ENCODE peak calls at places on chromosomes 16 and 17, in five cellular contexts. N, Q, F, D and I are unnamed samples.

GRCh38 chr16:84074721-84075120 is 32.1 kb upstream of the SLC38A8 start:
- DNase-seq in F (no peak), D (no peak), Q (no peak), N (no peak), I (no peak)

GRCh38 chr17:34423978-34424813 is 61.2 kb upstream of the CCL1 start:
- DNase-seq in D (no peak), F (no peak), N (no peak), Q (no peak), I (no peak)

GRCh38 chr17:30332057-30332542 is 1.8 kb downstream of the TMIGD1 start:
- DNase-seq in D (no peak), F (no peak), N (no peak), Q (no peak), I (no peak)

GRCh38 chr17:42773290-42774035 is at the start of gene VPS25:
- DNase-seq in N (peak; percentile 80), D (peak; percentile 98), Q (no peak), F (peak; percentile 85), I (peak; percentile 87)

GRCh38 chr17:32875904-32876413 is 965 bp downstream of the MYO1D start:
- DNase-seq in D (no peak), N (no peak), F (no peak), Q (no peak), I (no peak)

GRCh38 chr16:19639986-19640421 is 78.0 kb downstream of the KNOP1 start:
- DNase-seq in D (no peak), F (no peak), N (no peak), Q (no peak), I (no peak)

GRCh38 chr17:14813649-14814048 is 451.5 kb downstream of the PMP22 start:
- DNase-seq in Q (peak; percentile 82), N (no peak), F (no peak), D (no peak), I (no peak)

GRCh38 chr17:80727409-80727755 is 182.7 kb downstream of the RPTOR start:
- DNase-seq in N (no peak), Q (no peak), D (no peak), F (no peak), I (no peak)

GRCh38 chr17:50556803-50557202 is 3.7 kb upstream of the CACNA1G start:
- DNase-seq in D (no peak), N (peak; percentile 66), F (no peak), Q (no peak), I (no peak)

GRCh38 chr17:80984749-80985148 is 6.9 kb upstream of the CHMP6 start:
- DNase-seq in N (no peak), Q (peak; percentile 57), F (peak; percentile 30), D (no peak), I (no peak)

GRCh38 chr17:39325528-39326240 is 75.7 kb downstream of the FBXL20 start:
- DNase-seq in F (no peak), Q (no peak), N (no peak), D (no peak), I (no peak)

GRCh38 chr17:35147313-35147982 is at the start of gene UNC45B:
- DNase-seq in F (no peak), Q (no peak), N (no peak), D (no peak), I (no peak)

GRCh38 chr17:66952681-66953638 is 11.5 kb upstream of the CACNG4 start:
- DNase-seq in D (no peak), Q (no peak), N (no peak), F (no peak), I (no peak)

GRCh38 chr16:56681939-56682702 is at the start of gene MT1X:
- DNase-seq in D (peak; percentile 85), F (peak; percentile 99), Q (no peak), N (peak; percentile 97), I (peak; percentile 98)

GRCh38 chr16:75420987-75421819 is 12.1 kb downstream of the CFDP1 start:
- DNase-seq in D (no peak), N (peak; percentile 70), F (peak; percentile 78), Q (peak; percentile 53), I (peak; percentile 84)

GRCh38 chr16:4477966-4478365 is 1.8 kb downstream of the HMOX2 start:
- DNase-seq in N (no peak), F (no peak), D (no peak), Q (no peak), I (no peak)

GRCh38 chr16:29848420-29849297 is 14.4 kb downstream of the CDIPT start:
- DNase-seq in Q (peak; percentile 33), D (peak; percentile 81), N (peak; percentile 81), F (peak; percentile 88), I (peak; percentile 86)

DNA sequence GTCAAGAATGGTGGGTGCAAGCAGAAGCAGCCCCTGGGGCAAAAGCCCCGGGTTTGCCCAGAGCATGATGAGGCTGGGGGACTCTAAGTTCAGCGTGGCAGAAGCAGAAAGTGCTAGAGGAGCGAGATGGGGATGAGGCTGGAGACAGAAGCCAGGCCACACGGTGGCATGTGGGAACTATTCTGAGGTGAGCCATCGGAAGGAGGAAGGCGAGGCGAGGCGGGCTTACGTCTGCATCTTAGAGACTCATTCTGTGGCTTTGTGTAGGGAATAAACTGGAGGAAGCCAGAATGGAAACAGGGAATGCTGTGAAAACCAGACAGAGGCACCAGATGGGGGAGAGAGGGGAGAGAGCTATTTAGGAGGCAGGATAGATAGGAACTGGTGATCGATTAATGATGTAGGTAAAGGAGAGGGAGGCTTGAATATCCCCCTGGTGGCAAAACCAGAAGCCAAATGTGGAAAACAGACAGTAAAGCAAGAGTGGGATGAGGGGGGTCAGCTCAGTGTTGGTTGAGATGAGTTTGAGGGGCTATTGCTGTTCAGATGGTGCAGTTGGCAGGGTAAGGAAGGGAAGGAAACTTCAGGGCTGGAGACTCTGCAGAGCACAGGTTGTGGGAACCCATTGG is 3.1 kb upstream of the TNFSF13 start:
- DNase-seq in N (no peak), F (no peak), D (no peak), Q (no peak), I (no peak)
- TF ChIP-seq CTCF in N (no peak), F (no peak), D (no peak), Q (peak; percentile 34), I (no peak)

DNA sequence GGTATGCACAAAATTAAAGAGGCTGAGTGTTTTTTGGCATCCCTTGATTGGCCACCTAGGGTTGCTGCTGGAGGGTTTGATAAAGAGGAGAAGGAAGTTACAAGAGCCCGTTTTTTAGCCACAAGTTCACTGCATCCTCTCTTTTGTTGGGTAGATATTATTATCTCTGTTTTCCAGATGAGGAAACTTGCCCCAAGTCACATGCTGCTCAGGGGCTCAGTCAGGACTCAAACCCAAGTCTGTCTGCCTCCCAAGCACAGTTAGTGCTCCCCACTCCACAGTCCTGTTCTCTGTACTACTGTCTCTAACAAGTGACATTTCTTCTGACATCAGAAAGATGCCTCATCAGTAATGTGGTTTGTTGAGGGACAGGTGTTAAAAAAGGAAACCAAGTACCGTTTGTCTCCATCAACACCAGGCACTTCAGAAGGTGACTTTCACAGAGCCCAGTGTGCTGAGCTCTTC is 1.4 kb downstream of the NT5M start:
- DNase-seq in D (no peak), N (no peak), Q (no peak), F (no peak), I (no peak)
- TF ChIP-seq EP300 in D (no peak), N (no peak), Q (no peak), F (no peak), I (no peak)

DNA sequence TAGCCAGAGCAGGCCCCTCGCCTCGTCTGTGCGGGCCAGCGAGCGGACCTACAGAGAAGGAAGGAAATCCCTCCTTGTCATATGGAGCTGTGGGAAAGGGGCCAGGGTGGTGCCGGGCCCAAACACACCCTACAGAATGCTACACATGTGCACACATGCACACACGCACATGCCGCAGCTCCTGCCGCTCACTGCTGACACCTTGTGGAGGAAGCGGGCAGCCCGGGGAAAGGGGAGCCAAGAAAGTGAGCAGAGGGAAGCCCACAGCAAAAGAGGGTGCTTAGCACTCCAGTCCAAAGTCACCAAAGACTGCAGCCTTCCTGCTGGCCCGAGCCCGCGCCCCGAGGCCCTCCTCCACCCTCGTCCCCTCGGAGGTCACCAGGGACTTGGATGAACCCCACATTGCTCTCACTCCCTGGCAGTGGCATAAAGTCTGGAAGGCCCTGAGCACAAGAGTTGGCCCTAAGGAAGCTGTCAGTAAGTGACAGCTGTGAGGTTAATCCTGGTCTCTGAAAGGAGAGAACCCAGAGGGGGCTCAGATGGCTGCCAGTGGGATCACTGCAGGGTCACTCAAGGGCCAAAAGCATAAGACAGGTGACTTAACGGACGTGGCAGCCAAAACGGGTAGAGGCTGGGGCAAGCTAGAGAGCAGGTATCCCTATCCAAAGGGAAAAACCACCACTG is 68.2 kb downstream of the MYO18A start:
- DNase-seq in D (peak; percentile 73), F (peak; percentile 83), N (peak; percentile 72), Q (no peak), I (peak; percentile 80)
- TF ChIP-seq CTCF in D (peak; percentile 89), F (peak; percentile 84), N (peak; percentile 87), Q (peak; percentile 94), I (peak; percentile 91)

DNA sequence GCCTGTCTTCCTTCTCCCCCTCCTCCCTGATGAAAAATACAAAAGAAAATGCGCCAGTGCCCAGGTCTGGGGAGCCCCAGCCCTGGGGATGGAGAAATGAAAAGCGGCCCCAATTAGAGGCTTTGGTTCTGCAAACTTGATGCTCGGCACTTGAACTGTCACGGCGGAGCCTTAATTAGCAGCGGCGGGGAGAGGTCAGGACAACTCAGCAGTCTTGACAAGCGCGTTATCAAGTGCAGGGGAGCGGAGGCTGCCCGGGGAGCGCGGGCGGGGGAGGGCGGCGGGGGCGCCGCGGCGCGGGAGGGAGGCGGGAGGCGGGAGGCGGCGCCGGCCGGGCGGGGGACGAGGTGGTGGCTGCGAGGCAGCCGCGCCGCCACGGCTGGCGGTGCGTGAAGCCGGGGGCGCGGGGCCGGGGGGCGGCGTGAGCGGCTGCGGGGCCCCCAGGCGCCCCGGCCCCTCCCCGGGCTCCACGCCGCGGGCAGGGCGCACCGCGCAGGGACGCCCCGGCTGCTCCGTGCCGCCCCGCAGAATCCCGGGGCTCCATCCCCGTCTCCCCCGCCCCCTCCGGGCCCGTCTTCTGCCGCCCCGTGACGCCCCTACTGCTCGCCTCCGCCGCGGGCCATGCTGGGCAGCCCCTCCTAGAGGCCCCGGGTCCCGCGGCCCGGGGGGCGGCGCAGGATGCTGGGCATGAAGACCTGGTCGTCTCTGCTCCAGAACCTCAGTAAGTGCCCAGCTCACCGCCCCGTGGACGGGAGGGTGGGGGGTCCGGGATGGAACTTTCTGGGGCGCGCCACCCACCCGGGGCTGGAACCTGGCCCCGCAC is 150.5 kb upstream of the GSE1 start:
- DNase-seq in F (peak; percentile 74), D (no peak), Q (no peak), N (peak; percentile 51), I (no peak)
- TF ChIP-seq EP300 in F (no peak), D (no peak), Q (no peak), N (no peak), I (no peak)

DNA sequence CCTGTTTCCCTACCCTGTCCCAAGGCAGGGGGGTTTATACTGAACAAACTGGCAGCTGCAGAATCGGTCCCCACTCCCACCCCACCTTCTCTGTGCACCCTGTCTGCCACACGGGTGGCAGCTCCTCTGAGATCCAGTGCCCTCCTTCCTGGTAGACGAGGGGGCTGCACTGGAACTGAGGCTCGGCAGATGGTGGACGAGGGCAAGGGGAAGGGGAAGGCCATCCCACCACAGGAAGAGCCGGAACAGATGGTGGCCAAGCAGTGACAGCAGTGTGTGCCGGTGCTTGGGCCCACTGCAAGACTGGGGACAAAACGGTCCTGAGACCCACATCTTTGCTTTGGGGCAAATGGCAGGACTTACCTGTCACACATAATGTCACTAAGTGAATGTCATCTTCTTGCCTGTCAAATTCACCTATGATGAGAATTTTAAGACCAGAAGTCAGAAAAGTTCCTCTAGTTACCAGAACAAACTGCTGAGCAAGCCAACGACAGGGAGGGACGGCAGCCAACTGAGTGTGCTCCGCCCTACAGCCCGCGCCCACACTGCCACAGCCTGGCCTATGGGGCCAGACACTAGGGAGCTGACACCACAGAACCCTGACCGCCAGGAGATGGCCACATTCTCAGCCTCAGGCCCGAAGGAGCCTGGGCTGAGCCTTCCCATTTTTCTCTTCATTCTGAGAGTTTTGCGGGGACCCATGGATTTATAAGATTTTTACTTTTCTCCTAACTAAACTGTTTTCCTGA is 14.4 kb downstream of the NTAN1 start:
- DNase-seq in N (peak; percentile 78), Q (no peak), F (peak; percentile 85), D (no peak), I (peak; percentile 87)
- TF ChIP-seq CTCF in N (no peak), Q (peak; percentile 35), F (no peak), D (no peak), I (no peak)

GRCh38 chr16:68737730-68738590 is 868 bp downstream of the CDH1 start:
- DNase-seq in F (peak; percentile 52), D (peak; percentile 73), N (peak; percentile 87), Q (no peak), I (no peak)
- TF ChIP-seq EP300 in F (no peak), D (no peak), N (no peak), Q (peak; percentile 38), I (no peak)